ENCODE peak calls at places on chromosome 10, in nine cellular contexts. One of them, this sample, is unnamed.
A peak's percentile ranks its signal among the peaks of the same experiment; 100 is the strongest.

GRCh38 chr10:44195120-44196007 is 189.5 kb downstream of the CXCL12 start:
- DNase-seq in adrenal gland: peak; percentile 43
- DNase-seq in SK-N-SH: no peak
- DNase-seq in spleen: no peak
- DNase-seq in adipocyte: peak; percentile 94
- DNase-seq in thoracic aorta: peak; percentile 51
- DNase-seq in lower leg skin: no peak
- DNase-seq in ovary: peak; percentile 42
- DNase-seq in PC-9: no peak
- DNase-seq in this sample: no peak

GRCh38 chr10:116300477-116301034 is 23.7 kb upstream of the CCDC172 start:
- DNase-seq in adrenal gland: no peak
- DNase-seq in thoracic aorta: no peak
- DNase-seq in adipocyte: no peak
- DNase-seq in PC-9: no peak
- DNase-seq in spleen: no peak
- DNase-seq in lower leg skin: no peak
- DNase-seq in ovary: no peak
- DNase-seq in SK-N-SH: no peak
- DNase-seq in this sample: no peak

GRCh38 chr10:102504976-102505300 is 1.2 kb downstream of the SUFU start:
- DNase-seq in ovary: no peak
- DNase-seq in thoracic aorta: no peak
- DNase-seq in spleen: peak; percentile 51
- DNase-seq in SK-N-SH: no peak
- DNase-seq in adipocyte: no peak
- DNase-seq in lower leg skin: no peak
- DNase-seq in PC-9: no peak
- DNase-seq in adrenal gland: no peak
- DNase-seq in this sample: no peak

GRCh38 chr10:127195571-127196226 is 692 bp downstream of the INSYN2A start:
- DNase-seq in lower leg skin: no peak
- DNase-seq in SK-N-SH: peak; percentile 77
- DNase-seq in adipocyte: no peak
- DNase-seq in PC-9: no peak
- DNase-seq in thoracic aorta: no peak
- DNase-seq in spleen: no peak
- DNase-seq in ovary: no peak
- DNase-seq in adrenal gland: no peak
- DNase-seq in this sample: no peak

GRCh38 chr10:123427386-123427785 is 238.8 kb upstream of the GPR26 start:
- DNase-seq in adipocyte: no peak
- DNase-seq in adrenal gland: no peak
- DNase-seq in spleen: no peak
- DNase-seq in thoracic aorta: no peak
- DNase-seq in lower leg skin: no peak
- DNase-seq in SK-N-SH: no peak
- DNase-seq in ovary: no peak
- DNase-seq in PC-9: no peak
- DNase-seq in this sample: no peak

GRCh38 chr10:71995880-71996597 is 31.8 kb downstream of the CHST3 start:
- DNase-seq in spleen: no peak
- DNase-seq in adipocyte: no peak
- DNase-seq in adrenal gland: no peak
- DNase-seq in thoracic aorta: no peak
- DNase-seq in lower leg skin: no peak
- DNase-seq in ovary: no peak
- DNase-seq in SK-N-SH: no peak
- DNase-seq in PC-9: no peak
- DNase-seq in this sample: no peak

GRCh38 chr10:62047240-62047897 is 145.9 kb downstream of the ARID5B start:
- DNase-seq in SK-N-SH: no peak
- DNase-seq in thoracic aorta: no peak
- DNase-seq in adipocyte: no peak
- DNase-seq in adrenal gland: no peak
- DNase-seq in lower leg skin: no peak
- DNase-seq in PC-9: no peak
- DNase-seq in spleen: no peak
- DNase-seq in ovary: no peak
- DNase-seq in this sample: no peak

GRCh38 chr10:104041891-104042535 is 43.7 kb downstream of the COL17A1 start:
- DNase-seq in adrenal gland: no peak
- DNase-seq in PC-9: no peak
- DNase-seq in SK-N-SH: no peak
- DNase-seq in adipocyte: no peak
- DNase-seq in spleen: no peak
- DNase-seq in thoracic aorta: no peak
- DNase-seq in ovary: no peak
- DNase-seq in lower leg skin: peak; percentile 81
- DNase-seq in this sample: no peak

GRCh38 chr10:35140126-35140525 is 13.5 kb downstream of the CREM start:
- DNase-seq in SK-N-SH: no peak
- DNase-seq in thoracic aorta: no peak
- DNase-seq in adipocyte: no peak
- DNase-seq in lower leg skin: no peak
- DNase-seq in spleen: no peak
- DNase-seq in adrenal gland: no peak
- DNase-seq in PC-9: no peak
- DNase-seq in ovary: no peak
- DNase-seq in this sample: no peak

GRCh38 chr10:35133586-35133985 is 6.9 kb downstream of the CREM start:
- DNase-seq in adrenal gland: no peak
- DNase-seq in SK-N-SH: no peak
- DNase-seq in lower leg skin: no peak
- DNase-seq in ovary: no peak
- DNase-seq in PC-9: no peak
- DNase-seq in spleen: no peak
- DNase-seq in thoracic aorta: no peak
- DNase-seq in adipocyte: no peak
- DNase-seq in this sample: no peak

GRCh38 chr10:35136263-35136815 is 9.7 kb downstream of the CREM start:
- DNase-seq in lower leg skin: no peak
- DNase-seq in adrenal gland: no peak
- DNase-seq in ovary: no peak
- DNase-seq in spleen: no peak
- DNase-seq in PC-9: no peak
- DNase-seq in adipocyte: no peak
- DNase-seq in SK-N-SH: no peak
- DNase-seq in thoracic aorta: no peak
- DNase-seq in this sample: no peak

GRCh38 chr10:35132727-35133126 is 6.1 kb downstream of the CREM start:
- DNase-seq in adrenal gland: no peak
- DNase-seq in PC-9: no peak
- DNase-seq in ovary: no peak
- DNase-seq in SK-N-SH: no peak
- DNase-seq in thoracic aorta: no peak
- DNase-seq in lower leg skin: no peak
- DNase-seq in spleen: no peak
- DNase-seq in adipocyte: no peak
- DNase-seq in this sample: no peak

DNA sequence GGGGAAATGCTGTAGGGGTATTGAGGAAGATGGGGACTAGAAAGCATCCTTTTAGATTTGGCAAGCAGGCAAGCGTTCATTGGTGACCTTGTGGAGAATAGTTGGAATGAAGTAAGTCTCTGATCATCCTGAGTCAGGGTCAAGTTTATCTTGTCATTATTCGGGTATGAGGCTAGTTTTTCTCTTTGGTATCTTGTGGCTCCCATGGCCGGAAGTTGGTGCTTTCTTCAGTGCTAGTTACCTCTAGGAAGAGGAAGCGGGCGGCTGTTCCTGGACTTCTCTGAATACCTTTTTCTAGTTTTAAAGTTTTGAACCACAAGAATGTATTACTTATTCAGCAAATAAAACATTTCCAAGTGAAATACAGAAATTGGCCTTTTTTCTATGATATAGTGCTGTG is 9.2 kb downstream of the CREM start:
- DNase-seq in adrenal gland: no peak
- DNase-seq in thoracic aorta: no peak
- DNase-seq in PC-9: no peak
- DNase-seq in SK-N-SH: no peak
- DNase-seq in adipocyte: no peak
- DNase-seq in ovary: no peak
- DNase-seq in lower leg skin: no peak
- DNase-seq in spleen: no peak
- DNase-seq in this sample: peak; percentile 23
- H3K4me3 ChIP-seq in adrenal gland: no peak overlapping the region
- H3K4me3 ChIP-seq in thoracic aorta: no peak overlapping the region
- H3K4me3 ChIP-seq in PC-9: no peak overlapping the region
- H3K4me3 ChIP-seq in SK-N-SH: no peak overlapping the region
- H3K4me3 ChIP-seq in adipocyte: no peak overlapping the region
- H3K4me3 ChIP-seq in ovary: no peak overlapping the region
- H3K4me3 ChIP-seq in lower leg skin: no peak overlapping the region
- H3K4me3 ChIP-seq in spleen: no peak overlapping the region
- H3K4me3 ChIP-seq in this sample: peak overlapping the region; percentile 18

GRCh38 chr10:28733245-28733644 is 55.9 kb downstream of the BAMBI start:
- DNase-seq in PC-9: no peak
- DNase-seq in adipocyte: no peak
- DNase-seq in SK-N-SH: no peak
- DNase-seq in adrenal gland: no peak
- DNase-seq in ovary: no peak
- DNase-seq in lower leg skin: no peak
- DNase-seq in thoracic aorta: no peak
- DNase-seq in spleen: no peak
- DNase-seq in this sample: no peak

GRCh38 chr10:28732091-28732490 is 54.8 kb downstream of the BAMBI start:
- DNase-seq in adipocyte: no peak
- DNase-seq in ovary: no peak
- DNase-seq in SK-N-SH: no peak
- DNase-seq in PC-9: no peak
- DNase-seq in thoracic aorta: no peak
- DNase-seq in spleen: no peak
- DNase-seq in lower leg skin: peak; percentile 21
- DNase-seq in adrenal gland: no peak
- DNase-seq in this sample: no peak

GRCh38 chr10:28730031-28730778 is 52.9 kb downstream of the BAMBI start:
- DNase-seq in spleen: no peak
- DNase-seq in lower leg skin: peak; percentile 7
- DNase-seq in PC-9: no peak
- DNase-seq in SK-N-SH: no peak
- DNase-seq in adrenal gland: no peak
- DNase-seq in thoracic aorta: no peak
- DNase-seq in ovary: no peak
- DNase-seq in adipocyte: peak; percentile 74
- DNase-seq in this sample: no peak

GRCh38 chr10:28734940-28735759 is 57.8 kb downstream of the BAMBI start:
- DNase-seq in lower leg skin: peak; percentile 2
- DNase-seq in spleen: no peak
- DNase-seq in ovary: peak; percentile 47
- DNase-seq in SK-N-SH: peak; percentile 9
- DNase-seq in thoracic aorta: peak; percentile 3
- DNase-seq in PC-9: peak; percentile 80
- DNase-seq in adipocyte: peak; percentile 92
- DNase-seq in adrenal gland: peak; percentile 78
- DNase-seq in this sample: no peak

DNA sequence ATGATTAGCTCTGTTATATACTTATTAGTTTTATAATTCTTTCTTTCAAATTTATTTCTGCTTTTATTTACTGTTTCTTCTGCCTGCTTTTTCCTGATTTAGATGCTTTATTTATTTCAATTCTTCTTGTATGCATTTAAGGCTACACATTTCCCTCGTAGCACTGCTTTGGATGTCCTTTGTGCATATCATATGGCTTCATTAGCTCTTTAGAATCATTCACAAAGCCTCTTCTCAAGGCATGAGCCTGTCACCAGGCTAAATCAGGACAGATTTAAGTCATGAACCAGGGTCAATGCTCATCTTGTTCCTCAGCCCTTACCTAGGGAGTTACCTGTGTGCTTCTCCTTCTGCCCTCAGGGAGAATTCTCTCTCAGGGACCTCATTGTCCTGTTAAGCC is 56.3 kb downstream of the BAMBI start:
- DNase-seq in PC-9: no peak
- DNase-seq in adrenal gland: no peak
- DNase-seq in ovary: no peak
- DNase-seq in thoracic aorta: no peak
- DNase-seq in SK-N-SH: no peak
- DNase-seq in adipocyte: no peak
- DNase-seq in lower leg skin: no peak
- DNase-seq in spleen: no peak
- DNase-seq in this sample: no peak
- H3K4me3 ChIP-seq in PC-9: no peak overlapping the region
- H3K4me3 ChIP-seq in adrenal gland: no peak overlapping the region
- H3K4me3 ChIP-seq in ovary: no peak overlapping the region
- H3K4me3 ChIP-seq in thoracic aorta: no peak overlapping the region
- H3K4me3 ChIP-seq in SK-N-SH: no peak overlapping the region
- H3K4me3 ChIP-seq in adipocyte: no peak overlapping the region
- H3K4me3 ChIP-seq in lower leg skin: no peak overlapping the region
- H3K4me3 ChIP-seq in spleen: no peak overlapping the region
- H3K4me3 ChIP-seq in this sample: no peak overlapping the region

DNA sequence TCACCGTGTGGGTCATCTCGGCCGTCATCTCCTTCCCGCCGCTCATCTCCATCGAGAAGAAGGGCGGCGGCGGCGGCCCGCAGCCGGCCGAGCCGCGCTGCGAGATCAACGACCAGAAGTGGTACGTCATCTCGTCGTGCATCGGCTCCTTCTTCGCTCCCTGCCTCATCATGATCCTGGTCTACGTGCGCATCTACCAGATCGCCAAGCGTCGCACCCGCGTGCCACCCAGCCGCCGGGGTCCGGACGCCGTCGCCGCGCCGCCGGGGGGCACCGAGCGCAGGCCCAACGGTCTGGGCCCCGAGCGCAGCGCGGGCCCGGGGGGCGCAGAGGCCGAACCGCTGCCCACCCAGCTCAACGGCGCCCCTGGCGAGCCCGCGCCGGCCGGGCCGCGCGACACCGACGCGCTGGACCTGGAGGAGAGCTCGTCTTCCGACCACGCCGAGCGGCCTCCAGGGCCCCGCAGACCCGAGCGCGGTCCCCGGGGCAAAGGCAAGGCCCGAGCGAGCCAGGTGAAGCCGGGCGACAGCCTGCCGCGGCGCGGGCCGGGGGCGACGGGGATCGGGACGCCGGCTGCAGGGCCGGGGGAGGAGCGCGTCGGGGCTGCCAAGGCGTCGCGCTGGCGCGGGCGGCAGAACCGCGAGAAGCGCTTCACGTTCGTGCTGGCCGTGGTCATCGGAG is 1.8 kb downstream of the ADRA2A start:
- DNase-seq in SK-N-SH: no peak
- DNase-seq in thoracic aorta: no peak
- DNase-seq in adipocyte: no peak
- DNase-seq in spleen: no peak
- DNase-seq in PC-9: no peak
- DNase-seq in lower leg skin: no peak
- DNase-seq in ovary: no peak
- DNase-seq in adrenal gland: no peak
- DNase-seq in this sample: no peak
- H3K4me3 ChIP-seq in SK-N-SH: no peak overlapping the region
- H3K4me3 ChIP-seq in thoracic aorta: peak overlapping the region; percentile 72
- H3K4me3 ChIP-seq in adipocyte: peak overlapping the region; percentile 85
- H3K4me3 ChIP-seq in spleen: peak overlapping the region; percentile 48
- H3K4me3 ChIP-seq in PC-9: no peak overlapping the region
- H3K4me3 ChIP-seq in lower leg skin: no peak overlapping the region
- H3K4me3 ChIP-seq in ovary: peak overlapping the region; percentile 51
- H3K4me3 ChIP-seq in adrenal gland: no peak overlapping the region
- H3K4me3 ChIP-seq in this sample: peak overlapping the region; percentile 58

DNA sequence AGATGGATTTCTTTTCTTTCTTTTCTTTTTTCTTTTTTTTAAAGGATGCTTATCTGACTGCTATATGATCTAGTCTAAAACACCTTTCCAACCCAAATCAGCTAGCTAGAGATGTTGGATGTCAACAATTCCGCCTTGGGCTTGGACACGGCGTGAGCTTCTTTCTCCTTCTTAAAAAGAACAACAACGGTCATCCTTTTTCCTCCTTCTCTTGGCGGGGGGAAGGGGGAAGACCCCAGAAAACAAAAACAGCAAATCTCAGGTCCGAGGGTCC is 1.0 kb downstream of the BEND7 start:
- DNase-seq in SK-N-SH: no peak
- DNase-seq in ovary: no peak
- DNase-seq in thoracic aorta: no peak
- DNase-seq in lower leg skin: no peak
- DNase-seq in spleen: no peak
- DNase-seq in adrenal gland: no peak
- DNase-seq in PC-9: no peak
- DNase-seq in adipocyte: peak; percentile 25
- DNase-seq in this sample: no peak
- H3K4me3 ChIP-seq in SK-N-SH: peak overlapping the region; percentile 63
- H3K4me3 ChIP-seq in ovary: peak overlapping the region; percentile 65
- H3K4me3 ChIP-seq in thoracic aorta: peak overlapping the region; percentile 76
- H3K4me3 ChIP-seq in lower leg skin: peak overlapping the region; percentile 43
- H3K4me3 ChIP-seq in spleen: peak overlapping the region; percentile 41
- H3K4me3 ChIP-seq in adrenal gland: peak overlapping the region; percentile 37
- H3K4me3 ChIP-seq in PC-9: no peak overlapping the region
- H3K4me3 ChIP-seq in adipocyte: peak overlapping the region; percentile 81
- H3K4me3 ChIP-seq in this sample: no peak overlapping the region